ENCODE peak calls at places on chromosomes 7 and 10, in seven cellular contexts. One of them, this sample, is unnamed.

GRCh38 chr10:58701398-58702135 is 188.9 kb downstream of the BICC1 start:
- DNase-seq in A549: no peak
- DNase-seq in uterus: peak
- DNase-seq in adrenal gland: no peak
- DNase-seq in prostate gland: no peak
- DNase-seq in K562: no peak
- DNase-seq in heart left ventricle: no peak
- DNase-seq in this sample: no peak

GRCh38 chr10:3514691-3515090 is 270.3 kb downstream of the KLF6 start:
- DNase-seq in A549: no peak
- DNase-seq in uterus: no peak
- DNase-seq in adrenal gland: no peak
- DNase-seq in prostate gland: no peak
- DNase-seq in K562: no peak
- DNase-seq in heart left ventricle: no peak
- DNase-seq in this sample: no peak

GRCh38 chr7:42372498-42372897 is 135.5 kb upstream of the GLI3 start:
- DNase-seq in A549: no peak
- DNase-seq in uterus: no peak
- DNase-seq in adrenal gland: no peak
- DNase-seq in prostate gland: no peak
- DNase-seq in K562: no peak
- DNase-seq in heart left ventricle: no peak
- DNase-seq in this sample: no peak

GRCh38 chr7:376306-376969 is 86.5 kb downstream of the FOXL3 start:
- DNase-seq in A549: no peak
- DNase-seq in uterus: peak
- DNase-seq in adrenal gland: no peak
- DNase-seq in prostate gland: peak
- DNase-seq in K562: no peak
- DNase-seq in heart left ventricle: peak
- DNase-seq in this sample: peak

GRCh38 chr10:10500941-10501340 is 516.7 kb upstream of the CELF2 start:
- DNase-seq in A549: no peak
- DNase-seq in uterus: no peak
- DNase-seq in adrenal gland: no peak
- DNase-seq in prostate gland: no peak
- DNase-seq in K562: no peak
- DNase-seq in heart left ventricle: no peak
- DNase-seq in this sample: no peak

GRCh38 chr7:94003446-94004023 is 620 bp downstream of the BET1 start:
- DNase-seq in A549: peak
- DNase-seq in uterus: no peak
- DNase-seq in adrenal gland: no peak
- DNase-seq in prostate gland: no peak
- DNase-seq in K562: no peak
- DNase-seq in heart left ventricle: no peak
- DNase-seq in this sample: no peak

GRCh38 chr10:44005788-44006099 is 357.1 kb upstream of the ZNF32 start:
- DNase-seq in A549: no peak
- DNase-seq in uterus: no peak
- DNase-seq in adrenal gland: no peak
- DNase-seq in prostate gland: no peak
- DNase-seq in K562: no peak
- DNase-seq in heart left ventricle: no peak
- DNase-seq in this sample: no peak

GRCh38 chr7:155122831-155123230 is 52.7 kb downstream of the HTR5A start:
- DNase-seq in A549: no peak
- DNase-seq in uterus: no peak
- DNase-seq in adrenal gland: no peak
- DNase-seq in prostate gland: no peak
- DNase-seq in K562: no peak
- DNase-seq in heart left ventricle: no peak
- DNase-seq in this sample: no peak

GRCh38 chr10:103153302-103153759 is 39.7 kb downstream of the NT5C2 start:
- DNase-seq in A549: no peak
- DNase-seq in uterus: peak
- DNase-seq in adrenal gland: no peak
- DNase-seq in prostate gland: no peak
- DNase-seq in K562: no peak
- DNase-seq in heart left ventricle: no peak
- DNase-seq in this sample: no peak

GRCh38 chr10:77974396-77975074 is 48.0 kb upstream of the DLG5 start:
- DNase-seq in A549: peak
- DNase-seq in uterus: peak
- DNase-seq in adrenal gland: no peak
- DNase-seq in prostate gland: no peak
- DNase-seq in K562: peak
- DNase-seq in heart left ventricle: no peak
- DNase-seq in this sample: no peak

GRCh38 chr7:9575716-9576115 is 1142.3 kb downstream of the NXPH1 start:
- DNase-seq in A549: no peak
- DNase-seq in uterus: no peak
- DNase-seq in adrenal gland: no peak
- DNase-seq in prostate gland: no peak
- DNase-seq in K562: no peak
- DNase-seq in heart left ventricle: no peak
- DNase-seq in this sample: no peak

GRCh38 chr10:128998101-128998500 is 468.9 kb upstream of the MGMT start:
- DNase-seq in A549: no peak
- DNase-seq in uterus: no peak
- DNase-seq in adrenal gland: no peak
- DNase-seq in prostate gland: no peak
- DNase-seq in K562: no peak
- DNase-seq in heart left ventricle: no peak
- DNase-seq in this sample: no peak

DNA sequence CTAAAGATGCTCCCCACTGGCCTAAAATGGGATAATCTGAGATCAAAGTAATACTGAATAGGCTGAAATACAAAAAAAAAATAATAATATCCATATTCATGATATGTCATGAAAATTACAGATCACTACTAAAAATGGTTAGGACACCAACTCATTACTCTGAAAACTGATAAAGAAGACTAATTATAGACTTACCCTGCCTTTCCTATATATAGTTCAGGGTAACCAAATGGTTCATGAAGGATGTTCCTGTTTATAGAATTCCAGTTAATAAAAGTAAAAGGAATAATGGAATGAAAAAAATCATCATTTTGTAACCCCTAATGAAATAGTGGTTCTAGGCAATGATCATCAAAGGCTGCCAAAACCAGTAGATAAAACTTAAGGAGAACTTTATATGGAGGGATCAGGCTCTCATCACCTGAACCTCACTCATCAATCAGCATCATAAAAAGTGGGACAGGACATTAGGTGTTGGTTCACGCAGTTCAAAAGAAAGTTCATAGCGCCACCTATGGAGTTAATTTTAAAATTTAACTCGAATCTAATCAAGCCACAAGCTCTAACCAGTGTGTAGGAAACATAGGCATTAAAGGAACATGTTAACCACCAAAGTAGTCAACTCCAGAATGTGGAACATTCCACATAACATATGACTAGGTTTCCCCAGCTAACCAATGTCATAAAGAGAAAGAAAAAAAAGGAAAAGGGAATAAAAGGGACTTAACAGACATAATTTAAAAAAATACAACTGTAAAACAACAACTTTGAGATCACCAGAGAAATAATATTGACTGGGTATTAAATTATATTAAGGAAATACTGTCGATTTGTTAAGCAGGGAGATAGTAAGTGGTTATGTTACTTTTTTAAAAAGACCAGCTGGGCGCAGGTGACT is 35.7 kb downstream of the P4HA1 start:
- DNase-seq in A549: peak
- DNase-seq in uterus: no peak
- DNase-seq in adrenal gland: no peak
- DNase-seq in prostate gland: no peak
- DNase-seq in K562: peak
- DNase-seq in heart left ventricle: no peak
- DNase-seq in this sample: no peak
- TF ChIP-seq CTCF in A549: peak
- TF ChIP-seq CTCF in uterus: peak
- TF ChIP-seq CTCF in adrenal gland: peak
- TF ChIP-seq CTCF in prostate gland: no peak
- TF ChIP-seq CTCF in K562: peak
- TF ChIP-seq CTCF in heart left ventricle: peak
- TF ChIP-seq CTCF in this sample: peak

GRCh38 chr7:13627455-13627854 is 362.0 kb downstream of the ETV1 start:
- DNase-seq in A549: no peak
- DNase-seq in uterus: no peak
- DNase-seq in adrenal gland: no peak
- DNase-seq in prostate gland: no peak
- DNase-seq in K562: no peak
- DNase-seq in heart left ventricle: no peak
- DNase-seq in this sample: no peak

GRCh38 chr7:13633857-13634256 is 355.6 kb downstream of the ETV1 start:
- DNase-seq in A549: no peak
- DNase-seq in uterus: no peak
- DNase-seq in adrenal gland: no peak
- DNase-seq in prostate gland: no peak
- DNase-seq in K562: no peak
- DNase-seq in heart left ventricle: no peak
- DNase-seq in this sample: no peak

DNA sequence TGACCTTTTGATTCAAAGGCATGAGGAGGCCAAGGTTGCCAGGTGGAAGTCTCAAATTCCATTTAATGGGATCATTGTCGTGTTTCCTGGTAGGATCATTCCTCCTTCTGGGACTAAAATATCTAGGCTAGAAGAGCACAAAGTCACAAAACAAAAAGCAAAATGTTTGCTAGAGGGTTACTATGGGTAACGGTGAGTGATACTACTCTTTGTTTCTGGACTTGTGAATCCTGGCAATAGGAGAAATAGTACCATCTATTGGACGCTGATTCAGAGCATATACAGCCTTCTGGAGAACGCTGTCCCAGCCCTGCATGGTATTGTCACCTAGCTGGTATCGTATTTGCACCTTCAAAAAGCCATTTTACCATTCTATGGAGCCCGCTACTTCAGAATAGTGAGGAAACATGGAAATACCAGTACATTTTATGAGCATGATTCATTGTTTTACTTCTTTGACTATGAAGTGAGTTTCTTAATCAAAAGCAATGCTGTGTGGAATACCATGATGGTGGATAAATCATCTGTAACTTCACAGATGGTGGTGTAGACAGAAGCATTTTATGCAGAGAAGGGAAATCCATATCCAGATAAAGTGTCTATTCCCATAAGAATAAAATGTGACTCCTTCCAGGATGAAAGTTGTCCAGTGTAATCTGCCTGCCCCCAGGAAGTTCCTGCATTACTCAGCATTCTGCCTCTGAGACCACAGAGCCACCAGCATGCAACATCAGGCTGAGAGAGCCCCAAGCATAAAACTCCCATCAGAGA is 361.1 kb downstream of the ETV1 start:
- DNase-seq in A549: no peak
- DNase-seq in uterus: no peak
- DNase-seq in adrenal gland: no peak
- DNase-seq in prostate gland: no peak
- DNase-seq in K562: no peak
- DNase-seq in heart left ventricle: no peak
- DNase-seq in this sample: no peak
- H3K27ac ChIP-seq in A549: no peak
- H3K27ac ChIP-seq in uterus: no peak
- H3K27ac ChIP-seq in adrenal gland: no peak
- H3K27ac ChIP-seq in prostate gland: no peak
- H3K27ac ChIP-seq in K562: no peak
- H3K27ac ChIP-seq in heart left ventricle: no peak
- H3K27ac ChIP-seq in this sample: no peak

GRCh38 chr7:90764848-90765570 is 168.9 kb downstream of the CDK14 start:
- DNase-seq in A549: no peak
- DNase-seq in uterus: no peak
- DNase-seq in adrenal gland: no peak
- DNase-seq in prostate gland: no peak
- DNase-seq in K562: no peak
- DNase-seq in heart left ventricle: no peak
- DNase-seq in this sample: no peak

GRCh38 chr7:90771281-90771680 is 175.2 kb downstream of the CDK14 start:
- DNase-seq in A549: no peak
- DNase-seq in uterus: no peak
- DNase-seq in adrenal gland: no peak
- DNase-seq in prostate gland: no peak
- DNase-seq in K562: no peak
- DNase-seq in heart left ventricle: no peak
- DNase-seq in this sample: no peak

GRCh38 chr7:90769036-90769435 is 172.9 kb downstream of the CDK14 start:
- DNase-seq in A549: no peak
- DNase-seq in uterus: no peak
- DNase-seq in adrenal gland: no peak
- DNase-seq in prostate gland: no peak
- DNase-seq in K562: no peak
- DNase-seq in heart left ventricle: no peak
- DNase-seq in this sample: no peak

GRCh38 chr7:90766814-90767564 is 170.9 kb downstream of the CDK14 start:
- DNase-seq in A549: no peak
- DNase-seq in uterus: peak
- DNase-seq in adrenal gland: no peak
- DNase-seq in prostate gland: peak
- DNase-seq in K562: no peak
- DNase-seq in heart left ventricle: peak
- DNase-seq in this sample: peak

DNA sequence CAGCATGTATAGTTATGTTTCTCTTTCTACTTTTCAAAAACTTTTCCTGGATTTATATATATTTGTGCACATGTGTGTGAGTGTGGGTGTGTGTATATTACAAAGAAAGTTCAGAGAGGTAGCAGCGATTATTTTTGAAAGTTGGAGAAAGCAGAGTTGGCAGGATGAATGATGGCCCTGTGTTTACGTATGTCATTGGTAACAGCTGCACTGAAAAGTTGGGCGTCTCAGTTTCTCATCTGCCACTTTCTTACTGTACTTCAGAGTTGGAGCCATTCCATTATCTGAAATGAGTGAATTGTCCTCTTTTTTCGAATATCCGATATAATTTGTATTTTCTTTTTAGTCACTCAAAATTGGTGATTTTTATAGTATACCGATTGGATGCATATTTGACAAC is 172.2 kb downstream of the CDK14 start:
- DNase-seq in A549: no peak
- DNase-seq in uterus: no peak
- DNase-seq in adrenal gland: no peak
- DNase-seq in prostate gland: no peak
- DNase-seq in K562: no peak
- DNase-seq in heart left ventricle: no peak
- DNase-seq in this sample: no peak
- TF ChIP-seq POLR2A in A549: no peak
- TF ChIP-seq POLR2A in uterus: no peak
- TF ChIP-seq POLR2A in adrenal gland: no peak
- TF ChIP-seq POLR2A in prostate gland: no peak
- TF ChIP-seq POLR2A in K562: no peak
- TF ChIP-seq POLR2A in heart left ventricle: no peak
- TF ChIP-seq POLR2A in this sample: no peak

DNA sequence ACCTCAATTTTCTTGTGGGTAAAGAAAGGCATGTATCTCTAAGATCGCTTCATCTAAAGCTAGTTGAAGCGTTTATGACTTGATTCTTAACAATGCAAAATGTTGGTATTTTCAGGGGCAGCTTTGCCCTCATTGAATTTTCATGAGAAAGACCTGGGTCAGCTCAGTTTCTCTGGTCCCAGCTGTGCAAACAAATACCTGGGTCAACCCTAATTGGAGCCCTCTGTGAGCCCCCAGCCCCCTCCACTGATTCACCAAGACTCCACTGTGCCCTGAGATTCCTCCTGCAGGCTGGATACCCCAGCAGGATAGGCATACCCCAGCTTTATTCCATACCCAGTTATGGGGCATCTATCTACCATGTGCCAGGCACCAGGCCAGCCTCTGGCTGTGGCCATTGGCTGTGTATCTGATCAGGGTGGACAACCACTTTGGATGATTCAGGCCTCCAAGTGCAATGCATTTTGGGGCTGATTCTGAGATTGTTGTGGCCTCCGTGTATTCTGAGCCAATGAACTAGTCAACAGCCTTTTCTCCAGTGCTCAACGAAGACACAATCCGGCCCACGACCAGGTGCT is 201.9 kb downstream of the MYOF start:
- DNase-seq in A549: no peak
- DNase-seq in uterus: no peak
- DNase-seq in adrenal gland: no peak
- DNase-seq in prostate gland: no peak
- DNase-seq in K562: no peak
- DNase-seq in heart left ventricle: no peak
- DNase-seq in this sample: no peak
- TF ChIP-seq CTCF in A549: no peak
- TF ChIP-seq CTCF in uterus: no peak
- TF ChIP-seq CTCF in adrenal gland: no peak
- TF ChIP-seq CTCF in prostate gland: no peak
- TF ChIP-seq CTCF in K562: no peak
- TF ChIP-seq CTCF in heart left ventricle: no peak
- TF ChIP-seq CTCF in this sample: no peak